ENCODE peak calls at places on chromosomes 4 and X, in five cellular contexts. One of them, this sample, is unnamed.

GRCh38 chr4:4779486-4779885 is 80.0 kb upstream of the MSX1 start:
- DNase-seq in H9: no peak
- DNase-seq in IMR-90: no peak
- DNase-seq in SK-N-SH: no peak
- DNase-seq in H1: no peak
- DNase-seq in this sample: no peak

GRCh38 chr4:53928825-53929224 is 135.6 kb downstream of the CHIC2 start:
- DNase-seq in SK-N-SH: no peak
- DNase-seq in IMR-90: peak; percentile 95
- DNase-seq in H9: no peak
- DNase-seq in H1: no peak
- DNase-seq in this sample: no peak

GRCh38 chrX:7242613-7243012 is 94.7 kb upstream of the PUDP start:
- DNase-seq in H9: no peak
- DNase-seq in IMR-90: no peak
- DNase-seq in SK-N-SH: no peak
- DNase-seq in H1: no peak
- DNase-seq in this sample: no peak

GRCh38 chr4:57184378-57185031 is 74.3 kb upstream of the IGFBP7 start:
- DNase-seq in IMR-90: no peak
- DNase-seq in SK-N-SH: no peak
- DNase-seq in H1: no peak
- DNase-seq in H9: no peak
- DNase-seq in this sample: no peak

GRCh38 chr4:122065149-122065548 is 87.0 kb upstream of the BLTP1 start:
- DNase-seq in SK-N-SH: no peak
- DNase-seq in H9: no peak
- DNase-seq in H1: no peak
- DNase-seq in IMR-90: no peak
- DNase-seq in this sample: no peak

GRCh38 chrX:107135076-107135964 is 16.7 kb upstream of the RBM41 start:
- DNase-seq in SK-N-SH: no peak
- DNase-seq in IMR-90: peak; percentile 54
- DNase-seq in H9: no peak
- DNase-seq in H1: no peak
- DNase-seq in this sample: no peak

GRCh38 chr4:56689661-56690060 is 8.6 kb upstream of the HOPX start:
- DNase-seq in SK-N-SH: no peak
- DNase-seq in H1: no peak
- DNase-seq in IMR-90: no peak
- DNase-seq in H9: no peak
- DNase-seq in this sample: no peak

GRCh38 chr4:77047037-77047436 is 28.8 kb downstream of the CCNI start:
- DNase-seq in H9: no peak
- DNase-seq in H1: no peak
- DNase-seq in SK-N-SH: peak; percentile 14
- DNase-seq in IMR-90: peak; percentile 44
- DNase-seq in this sample: no peak

GRCh38 chr4:6674500-6675149 is 19.1 kb upstream of the S100P start:
- DNase-seq in H1: no peak
- DNase-seq in H9: no peak
- DNase-seq in IMR-90: peak; percentile 41
- DNase-seq in SK-N-SH: peak; percentile 62
- DNase-seq in this sample: no peak

GRCh38 chrX:136227948-136228584 is 23.1 kb downstream of the MAP7D3 start:
- DNase-seq in SK-N-SH: no peak
- DNase-seq in IMR-90: peak; percentile 48
- DNase-seq in H9: no peak
- DNase-seq in H1: no peak
- DNase-seq in this sample: no peak

GRCh38 chrX:100654256-100654655 is 10.3 kb downstream of the SRPX2 start:
- DNase-seq in SK-N-SH: peak; percentile 21
- DNase-seq in H1: no peak
- DNase-seq in IMR-90: peak; percentile 32
- DNase-seq in H9: peak; percentile 33
- DNase-seq in this sample: no peak

GRCh38 chr4:146545102-146545501 is 23.4 kb upstream of the SLC10A7 start:
- DNase-seq in SK-N-SH: peak; percentile 9
- DNase-seq in H1: no peak
- DNase-seq in H9: peak; percentile 44
- DNase-seq in IMR-90: peak; percentile 29
- DNase-seq in this sample: no peak

GRCh38 chr4:85637778-85638177 is 162.8 kb downstream of the ARHGAP24 start:
- DNase-seq in SK-N-SH: no peak
- DNase-seq in H1: no peak
- DNase-seq in IMR-90: no peak
- DNase-seq in H9: no peak
- DNase-seq in this sample: no peak

GRCh38 chr4:39616651-39617050 is 22.0 kb downstream of the SMIM14 start:
- DNase-seq in H9: no peak
- DNase-seq in IMR-90: no peak
- DNase-seq in H1: no peak
- DNase-seq in SK-N-SH: no peak
- DNase-seq in this sample: no peak

GRCh38 chr4:7387925-7388324 is 46.8 kb downstream of the PSAPL1 start:
- DNase-seq in SK-N-SH: no peak
- DNase-seq in IMR-90: no peak
- DNase-seq in H1: no peak
- DNase-seq in H9: peak; percentile 27
- DNase-seq in this sample: peak; percentile 43

GRCh38 chr4:53306729-53307128 is 59.1 kb downstream of the SCFD2 start:
- DNase-seq in SK-N-SH: peak; percentile 33
- DNase-seq in IMR-90: peak; percentile 45
- DNase-seq in H1: no peak
- DNase-seq in H9: no peak
- DNase-seq in this sample: no peak

GRCh38 chr4:133147365-133147821 is 1.7 kb upstream of the PCDH10 start:
- DNase-seq in H1: no peak
- DNase-seq in IMR-90: no peak
- DNase-seq in H9: no peak
- DNase-seq in SK-N-SH: no peak
- DNase-seq in this sample: peak; percentile 42

GRCh38 chr4:89757154-89757723 is 79.7 kb downstream of the SNCA start:
- DNase-seq in SK-N-SH: peak; percentile 4
- DNase-seq in IMR-90: no peak
- DNase-seq in H9: no peak
- DNase-seq in H1: no peak
- DNase-seq in this sample: no peak

GRCh38 chr4:36328130-36328529 is 46.7 kb downstream of the DTHD1 start:
- DNase-seq in H1: no peak
- DNase-seq in IMR-90: no peak
- DNase-seq in SK-N-SH: no peak
- DNase-seq in H9: no peak
- DNase-seq in this sample: no peak

GRCh38 chrX:10769165-10769564 is 148.8 kb upstream of the MID1 start:
- DNase-seq in H1: no peak
- DNase-seq in SK-N-SH: peak; percentile 36
- DNase-seq in H9: no peak
- DNase-seq in IMR-90: peak; percentile 35
- DNase-seq in this sample: no peak

GRCh38 chr4:139873111-139873866 is 207.7 kb downstream of the MGST2 start:
- DNase-seq in H9: no peak
- DNase-seq in H1: no peak
- DNase-seq in SK-N-SH: no peak
- DNase-seq in IMR-90: peak; percentile 34
- DNase-seq in this sample: no peak

GRCh38 chr4:139872274-139872673 is 206.7 kb downstream of the MGST2 start:
- DNase-seq in IMR-90: peak; percentile 97
- DNase-seq in H1: no peak
- DNase-seq in SK-N-SH: no peak
- DNase-seq in H9: no peak
- DNase-seq in this sample: no peak

GRCh38 chr4:139875456-139875855 is 209.8 kb downstream of the MGST2 start:
- DNase-seq in H9: peak; percentile 82
- DNase-seq in IMR-90: no peak
- DNase-seq in SK-N-SH: no peak
- DNase-seq in H1: peak; percentile 17
- DNase-seq in this sample: no peak

GRCh38 chr4:139878050-139878449 is 212.4 kb downstream of the MGST2 start:
- DNase-seq in H1: no peak
- DNase-seq in SK-N-SH: no peak
- DNase-seq in IMR-90: no peak
- DNase-seq in H9: no peak
- DNase-seq in this sample: no peak

DNA sequence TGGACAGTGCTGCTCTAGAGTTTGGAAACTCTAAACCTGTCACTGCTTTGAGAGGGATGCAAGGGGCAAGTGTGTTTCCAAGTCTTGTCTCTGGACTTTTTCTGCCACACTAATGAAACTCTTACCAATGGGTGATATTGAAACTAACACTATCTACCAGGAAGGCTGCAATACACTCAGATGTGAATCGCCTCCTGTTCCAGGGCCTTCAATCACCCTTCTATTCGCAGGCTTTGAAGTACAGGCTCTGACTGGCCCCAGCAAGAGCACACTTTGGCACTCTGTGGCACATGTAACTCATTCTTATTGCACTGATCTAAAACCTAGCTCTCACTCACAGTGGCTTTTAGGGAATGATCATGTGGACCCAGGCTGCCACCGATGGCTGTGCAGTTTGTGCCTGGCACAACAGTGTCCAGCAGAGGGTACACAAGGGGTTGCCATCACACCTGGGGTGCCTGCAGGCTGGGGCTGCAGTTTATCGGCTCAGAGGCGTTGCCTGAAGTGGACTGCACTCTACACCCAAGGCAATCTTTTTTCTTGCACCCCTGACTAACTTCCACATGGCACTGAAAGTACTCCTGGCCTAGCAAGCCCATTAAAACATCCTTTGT is 210.8 kb downstream of the MGST2 start:
- DNase-seq in H9: no peak
- DNase-seq in H1: no peak
- DNase-seq in SK-N-SH: peak; percentile 41
- DNase-seq in IMR-90: no peak
- DNase-seq in this sample: no peak
- TF ChIP-seq CTCF in H9: no peak
- TF ChIP-seq CTCF in H1: no peak
- TF ChIP-seq CTCF in SK-N-SH: no peak
- TF ChIP-seq CTCF in IMR-90: no peak
- TF ChIP-seq CTCF in this sample: no peak

DNA sequence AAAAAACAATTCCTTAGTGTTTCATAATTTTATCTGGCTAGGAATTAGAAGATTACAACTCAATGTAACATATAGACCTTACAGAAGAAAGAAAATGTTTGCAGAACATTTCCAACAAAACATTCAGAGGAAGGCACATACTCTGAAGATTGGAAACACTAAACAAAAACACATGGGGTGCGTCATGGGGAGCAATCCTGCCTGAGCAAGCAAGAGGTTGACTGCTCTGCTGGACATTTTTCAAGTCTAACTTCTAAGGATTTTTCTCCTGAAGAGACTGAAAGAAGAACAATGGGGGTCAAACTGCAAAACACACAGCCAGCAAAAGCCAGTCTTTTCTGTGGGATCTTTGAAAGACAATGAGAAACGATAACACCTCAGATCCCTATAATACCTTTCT is 182.8 kb downstream of the GUCY2F start:
- DNase-seq in H9: no peak
- DNase-seq in H1: no peak
- DNase-seq in SK-N-SH: no peak
- DNase-seq in IMR-90: no peak
- DNase-seq in this sample: no peak
- H3K9ac ChIP-seq in H9: no peak overlapping the region
- H3K9ac ChIP-seq in H1: no peak overlapping the region
- H3K9ac ChIP-seq in SK-N-SH: no peak overlapping the region
- H3K9ac ChIP-seq in IMR-90: no peak overlapping the region
- H3K9ac ChIP-seq in this sample: no peak overlapping the region

DNA sequence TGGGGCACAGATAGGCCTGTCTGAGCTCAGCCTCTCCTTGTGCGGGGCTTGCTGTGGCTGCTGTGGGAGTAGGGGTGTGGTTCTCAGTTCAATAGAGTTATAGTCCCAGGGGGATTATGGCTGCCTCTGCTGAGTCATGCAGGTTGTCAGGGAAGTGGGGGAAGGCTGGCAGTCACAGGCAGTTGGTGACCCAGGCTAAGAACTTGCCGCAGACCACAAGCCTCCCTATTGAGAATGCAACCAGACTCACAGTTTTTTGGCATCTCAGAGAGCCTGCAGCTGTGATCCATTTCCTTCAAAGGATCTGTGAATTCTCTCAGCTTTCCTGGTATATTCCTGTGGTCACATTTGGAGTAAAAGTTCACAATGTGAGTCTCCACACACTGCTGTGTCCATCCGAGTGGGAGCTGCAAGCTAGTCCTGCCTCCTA is 364.9 kb downstream of the ZNF674 start:
- DNase-seq in IMR-90: peak; percentile 47
- DNase-seq in H9: no peak
- DNase-seq in SK-N-SH: no peak
- DNase-seq in H1: no peak
- DNase-seq in this sample: no peak
- TF ChIP-seq CTCF in IMR-90: no peak
- TF ChIP-seq CTCF in H9: no peak
- TF ChIP-seq CTCF in SK-N-SH: no peak
- TF ChIP-seq CTCF in H1: no peak
- TF ChIP-seq CTCF in this sample: no peak

GRCh38 chr4:13656569-13656988 is 29.1 kb upstream of the BOD1L1 start:
- DNase-seq in IMR-90: peak; percentile 74
- DNase-seq in SK-N-SH: peak; percentile 64
- DNase-seq in H1: no peak
- DNase-seq in H9: peak; percentile 34
- DNase-seq in this sample: peak; percentile 81
- H3K9ac ChIP-seq in IMR-90: peak overlapping the region; percentile 72
- H3K9ac ChIP-seq in SK-N-SH: no peak overlapping the region
- H3K9ac ChIP-seq in H1: no peak overlapping the region
- H3K9ac ChIP-seq in H9: no peak overlapping the region
- H3K9ac ChIP-seq in this sample: peak overlapping the region; percentile 79

DNA sequence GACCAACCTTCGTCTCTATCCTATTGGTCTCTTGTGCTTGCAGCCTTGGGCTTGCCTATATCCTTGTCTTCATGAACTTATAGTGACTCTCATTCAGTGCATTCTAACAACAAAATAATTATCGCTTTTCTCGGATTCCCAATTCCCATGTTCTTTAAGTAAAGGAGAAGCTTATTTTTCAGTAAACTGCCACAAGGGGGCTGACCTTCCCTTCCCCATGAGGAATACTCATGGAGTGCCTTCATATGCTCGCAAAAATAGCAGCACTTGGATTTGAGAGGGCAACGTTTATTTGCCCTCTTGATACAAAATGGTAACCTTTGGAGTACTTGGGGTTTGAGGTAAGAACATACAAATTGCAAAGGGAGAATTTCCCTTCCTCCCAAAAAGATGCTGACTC is 183.2 kb upstream of the TENT5D start:
- DNase-seq in IMR-90: no peak
- DNase-seq in H1: no peak
- DNase-seq in SK-N-SH: no peak
- DNase-seq in H9: no peak
- DNase-seq in this sample: no peak
- TF ChIP-seq CTCF in IMR-90: no peak
- TF ChIP-seq CTCF in H1: no peak
- TF ChIP-seq CTCF in SK-N-SH: peak; percentile 30
- TF ChIP-seq CTCF in H9: peak; percentile 50
- TF ChIP-seq CTCF in this sample: peak; percentile 16

GRCh38 chr4:127783026-127783769 is 1.1 kb downstream of the HSPA4L start:
- DNase-seq in H1: no peak
- DNase-seq in H9: peak; percentile 64
- DNase-seq in IMR-90: peak; percentile 65
- DNase-seq in SK-N-SH: peak; percentile 46
- DNase-seq in this sample: peak; percentile 69
- H3K9ac ChIP-seq in H1: no peak overlapping the region
- H3K9ac ChIP-seq in H9: peak overlapping the region; percentile 41
- H3K9ac ChIP-seq in IMR-90: peak overlapping the region; percentile 2
- H3K9ac ChIP-seq in SK-N-SH: peak overlapping the region; percentile 62
- H3K9ac ChIP-seq in this sample: peak overlapping the region; percentile 99

This sample was measured in kidney.